ENCODE peak calls at places on chromosome 6, in five cellular contexts. G, P, R, O and Y are unnamed samples.

GRCh38 chr6:14552891-14553290 is 435.3 kb downstream of the CD83 start:
- DNase-seq in O (no peak), G (no peak), R (no peak), P (no peak), Y (no peak)

GRCh38 chr6:86657192-86657591 is 280.1 kb upstream of the HTR1E start:
- DNase-seq in O (no peak), P (no peak), G (no peak), R (no peak), Y (no peak)

GRCh38 chr6:85421963-85422362 is 27.9 kb upstream of the NT5E start:
- DNase-seq in O (no peak), R (no peak), P (no peak), G (no peak), Y (no peak)

GRCh38 chr6:3001773-3002293 is 2.1 kb downstream of the NQO2 start:
- DNase-seq in G (no peak), P (no peak), R (no peak), O (peak), Y (peak)

GRCh38 chr6:33622456-33623431 is 1.6 kb downstream of the ITPR3 start:
- DNase-seq in P (no peak), R (no peak), G (peak), O (no peak), Y (no peak)

GRCh38 chr6:105753184-105754097 is 332.7 kb upstream of the PRDM1 start:
- DNase-seq in O (no peak), P (no peak), R (peak), G (no peak), Y (no peak)

GRCh38 chr6:109009761-109010612 is 84.7 kb downstream of the SESN1 start:
- DNase-seq in O (no peak), R (no peak), P (no peak), G (no peak), Y (no peak)

GRCh38 chr6:114000066-114000465 is 29.1 kb upstream of the HDAC2 start:
- DNase-seq in P (no peak), R (no peak), O (no peak), G (no peak), Y (no peak)

GRCh38 chr6:43817192-43817591 is 47.2 kb downstream of the VEGFA start:
- DNase-seq in G (no peak), P (peak), R (no peak), O (peak), Y (peak)

GRCh38 chr6:124961784-124962611 is at the start of gene RNF217:
- DNase-seq in G (no peak), R (no peak), O (no peak), P (peak), Y (peak)

GRCh38 chr6:124961468-124961783 is 811 bp upstream of the RNF217 start:
- DNase-seq in P (no peak), G (no peak), O (no peak), R (no peak), Y (no peak)

GRCh38 chr6:124962617-124963415 is 579 bp downstream of the RNF217 start:
- DNase-seq in P (peak), O (no peak), G (no peak), R (no peak), Y (peak)

GRCh38 chr6:124958759-124959354 is 3.4 kb upstream of the RNF217 start:
- DNase-seq in O (no peak), G (no peak), P (no peak), R (no peak), Y (no peak)

DNA sequence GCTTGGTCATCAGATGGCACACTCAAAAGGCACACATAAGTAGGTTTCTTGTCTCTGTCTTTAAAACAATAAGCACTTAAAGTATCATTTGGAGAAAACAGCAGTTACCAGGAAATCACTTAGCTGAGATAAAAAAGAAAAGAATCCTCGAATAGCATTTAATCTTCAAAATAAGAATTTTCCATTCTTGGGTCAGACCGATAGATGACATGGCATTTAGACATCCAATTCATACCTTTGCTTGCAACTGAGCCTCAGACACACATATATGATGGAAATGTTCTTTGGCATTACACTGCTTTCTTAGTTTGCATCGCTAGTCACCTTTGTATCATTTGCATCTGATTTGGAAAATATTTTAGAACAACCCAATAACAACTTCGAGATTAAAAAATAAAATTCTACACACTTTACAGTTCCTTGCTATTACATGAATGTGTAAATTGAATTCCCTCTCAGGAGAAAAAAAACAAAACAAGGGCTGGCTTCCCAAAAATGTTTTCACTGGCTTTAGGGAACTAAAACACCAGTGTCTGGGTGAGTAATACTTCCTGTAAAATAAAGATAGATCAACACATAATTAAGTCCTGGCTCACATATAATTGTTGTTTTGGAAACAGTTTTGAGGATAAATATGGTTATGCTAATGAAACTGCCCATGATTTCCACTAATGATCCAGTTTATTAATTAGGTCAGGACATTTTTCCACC is 1.3 kb upstream of the RNF217 start:
- DNase-seq in O (no peak), R (no peak), G (no peak), P (no peak), Y (no peak)
- TF ChIP-seq SUZ12 in O (no peak), R (no peak), G (no peak), P (no peak), Y (no peak)

DNA sequence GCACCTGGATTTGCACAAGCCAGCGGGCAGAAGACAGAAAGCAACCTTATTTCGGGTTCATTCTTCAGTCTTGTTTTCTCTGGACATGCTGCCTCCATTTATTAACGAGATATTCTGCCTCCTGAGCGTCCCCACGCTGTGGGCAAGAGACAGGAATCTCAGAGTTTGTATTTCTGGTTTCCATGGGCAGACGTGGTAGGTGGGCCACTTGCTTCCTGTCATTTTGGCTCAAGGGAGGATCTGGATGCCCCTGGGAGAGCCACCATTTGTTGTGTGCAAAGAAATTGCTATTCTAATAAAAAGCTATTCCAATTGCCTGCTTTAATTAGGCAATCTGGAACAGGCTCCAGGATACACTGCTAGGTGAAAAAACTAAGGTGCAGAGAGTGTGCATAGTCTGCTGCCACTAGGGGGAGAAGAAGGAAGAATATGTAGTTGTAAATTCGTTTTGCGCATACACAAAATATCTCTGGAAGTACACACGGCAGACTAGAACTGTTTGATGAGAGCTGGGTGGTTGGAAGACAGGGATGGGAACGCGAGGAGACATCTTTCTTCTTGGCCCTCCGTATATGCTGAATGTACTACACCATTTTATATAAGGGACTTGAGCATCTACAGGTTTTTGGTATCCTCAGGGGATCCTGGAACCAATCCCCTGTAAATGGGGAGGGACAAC is 30.1 kb upstream of the SLC16A10 start:
- DNase-seq in O (peak), R (no peak), P (no peak), G (no peak), Y (peak)
- TF ChIP-seq SUZ12 in O (no peak), R (no peak), P (no peak), G (no peak), Y (no peak)

GRCh38 chr6:158630944-158631616 is 13.5 kb downstream of the DYNLT1 start:
- DNase-seq in G (no peak), O (no peak), P (no peak), R (no peak), Y (no peak)
- TF ChIP-seq SUZ12 in G (no peak), O (no peak), P (no peak), R (no peak), Y (no peak)

DNA sequence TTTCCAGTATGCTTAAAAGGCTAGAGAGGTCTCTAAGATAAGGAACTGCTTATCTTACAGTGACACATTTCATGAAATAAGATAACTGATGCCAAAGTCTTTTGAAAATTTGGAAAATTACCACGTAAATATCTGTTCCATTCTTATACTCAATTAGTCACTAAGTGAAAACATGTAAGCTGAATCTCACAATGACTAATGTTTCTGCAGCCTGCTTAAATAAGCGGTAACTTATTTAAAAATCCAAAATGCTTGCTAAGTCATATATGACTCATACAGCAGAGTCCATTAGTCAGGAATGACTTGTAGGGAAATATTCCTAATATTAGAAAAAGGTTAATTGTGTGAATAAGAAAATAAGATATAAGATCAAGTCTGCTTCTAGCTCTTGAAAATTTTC is 27.8 kb upstream of the LGSN start:
- DNase-seq in R (no peak), P (no peak), O (peak), G (no peak), Y (no peak)
- TF ChIP-seq SUZ12 in R (no peak), P (no peak), O (no peak), G (no peak), Y (no peak)

DNA sequence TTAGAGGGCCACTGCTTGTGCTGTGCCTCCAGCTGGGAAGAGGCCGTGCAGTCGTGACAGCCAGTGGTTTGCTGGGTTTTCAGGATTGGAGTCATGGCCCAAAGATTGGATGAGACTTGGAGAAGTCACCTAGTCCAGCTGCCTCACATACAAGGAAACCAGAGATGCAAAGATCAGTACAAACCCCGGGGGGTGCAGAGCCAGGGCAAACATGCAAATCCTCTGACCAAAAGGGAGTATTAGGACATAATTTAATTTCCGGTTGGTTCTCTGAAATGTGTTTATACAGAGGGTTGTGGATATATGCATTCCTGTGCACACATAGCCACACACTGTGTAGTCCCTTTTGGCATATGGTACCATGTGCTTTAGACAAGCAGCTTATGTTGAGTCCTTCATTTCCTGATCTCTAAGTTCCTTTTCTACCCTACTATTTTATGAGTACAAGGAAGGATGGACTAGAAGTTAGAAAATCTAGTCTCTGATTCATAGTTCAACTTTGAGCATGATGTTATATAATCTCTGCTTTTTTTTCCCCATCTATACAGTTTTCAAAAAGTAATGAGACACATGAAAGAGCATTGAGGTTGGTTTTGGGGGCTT is 123.5 kb downstream of the PLEKHG1 start:
- DNase-seq in O (no peak), R (no peak), G (no peak), P (no peak), Y (no peak)
- TF ChIP-seq SUZ12 in O (no peak), R (no peak), G (no peak), P (no peak), Y (no peak)

GRCh38 chr6:1867197-1867596 is 257.5 kb downstream of the FOXC1 start:
- DNase-seq in O (no peak), G (no peak), P (no peak), R (no peak), Y (no peak)

GRCh38 chr6:1862411-1862810 is 252.7 kb downstream of the FOXC1 start:
- DNase-seq in O (no peak), R (no peak), P (no peak), G (no peak), Y (no peak)

GRCh38 chr6:1860756-1861369 is 251.1 kb downstream of the FOXC1 start:
- DNase-seq in P (no peak), G (no peak), R (no peak), O (no peak), Y (no peak)

GRCh38 chr6:1865585-1865984 is 255.9 kb downstream of the FOXC1 start:
- DNase-seq in P (no peak), R (no peak), G (no peak), O (peak), Y (no peak)

GRCh38 chr6:1864496-1864895 is 254.8 kb downstream of the FOXC1 start:
- DNase-seq in O (peak), P (no peak), R (no peak), G (no peak), Y (peak)
- TF ChIP-seq SUZ12 in O (no peak), P (no peak), R (no peak), G (no peak), Y (no peak)

GRCh38 chr6:17493286-17493685 is 99.9 kb downstream of the CAP2 start:
- DNase-seq in R (no peak), P (no peak), G (no peak), O (no peak), Y (no peak)
- TF ChIP-seq SUZ12 in R (no peak), P (no peak), G (no peak), O (no peak), Y (no peak)

GRCh38 chr6:163984446-163984936 is 570.0 kb downstream of the QKI start:
- DNase-seq in O (no peak), P (no peak), R (no peak), G (peak), Y (no peak)

GRCh38 chr6:163985040-163985439 is 570.5 kb downstream of the QKI start:
- DNase-seq in P (no peak), O (no peak), G (no peak), R (no peak), Y (no peak)

GRCh38 chr6:163986313-163986712 is 571.8 kb downstream of the QKI start:
- DNase-seq in O (peak), G (no peak), R (no peak), P (no peak), Y (no peak)

GRCh38 chr6:163985710-163986109 is 571.2 kb downstream of the QKI start:
- DNase-seq in P (no peak), G (no peak), O (no peak), R (no peak), Y (no peak)

DNA sequence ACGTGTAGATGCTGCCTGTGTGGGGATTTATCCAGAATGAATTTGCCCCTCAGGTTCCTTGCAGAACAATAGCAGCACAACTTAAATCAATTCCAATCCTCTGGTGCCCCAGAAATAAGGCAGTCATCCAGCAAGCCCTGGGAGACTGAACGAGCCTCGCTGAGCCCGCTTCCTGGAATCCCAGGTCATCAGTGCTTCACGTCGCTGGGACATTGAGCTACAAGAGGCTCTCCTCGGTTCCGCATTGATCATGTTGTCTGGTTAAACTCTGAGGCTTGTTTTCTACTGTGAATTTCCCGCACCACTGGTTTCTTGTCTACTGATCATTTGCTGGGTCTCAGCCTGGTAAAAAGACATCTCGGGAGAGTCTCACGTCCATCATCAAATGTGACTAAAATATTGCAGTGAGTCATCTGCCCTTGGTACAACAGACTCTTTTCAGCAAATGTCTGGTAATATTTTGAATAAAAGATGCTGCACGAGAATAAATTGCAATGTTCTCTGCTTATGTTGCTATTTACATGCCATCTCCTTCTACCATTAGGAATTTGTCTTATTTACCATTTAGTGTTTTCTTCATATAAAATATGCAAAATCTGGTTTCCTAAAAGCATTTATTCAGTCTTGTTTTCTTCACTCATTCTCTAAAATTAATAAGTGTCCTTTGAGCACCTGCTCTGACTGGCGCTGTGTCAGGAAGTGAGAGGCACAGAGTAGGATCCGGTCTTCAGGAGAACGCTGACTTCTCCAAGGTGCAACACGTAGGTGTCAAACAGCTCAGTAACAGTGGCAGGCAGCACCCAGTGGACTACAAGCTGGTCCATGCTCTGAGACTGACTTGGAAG is 569.3 kb downstream of the QKI start:
- DNase-seq in R (no peak), O (no peak), G (peak), P (no peak), Y (no peak)
- TF ChIP-seq SUZ12 in R (no peak), O (no peak), G (no peak), P (no peak), Y (no peak)